ENCODE peak calls at places on chromosome 19, in nine cellular contexts. O is activated B cell treated with CpG ODN at 0.5 μM for 24 hours; W is stimulated activated CD4-positive, alpha-beta T cell treated with anti-CD3 and anti-CD28 coated beads, TNF-alpha, amount 100 ng/mL, for 24 hours; L is MM.1S; R is fibroblast of lung; A is anterior cingulate cortex; Z is WTC11; K is CD4-positive, alpha-beta T cell; N is activated effector memory CD4-positive, alpha-beta T cell treated with anti-CD3 and anti-CD28 coated beads, Interleukin-2, amount 50 U/mL, for 16 hours. P is an unnamed sample.

GRCh38 chr19:3154957-3155736 is 19.3 kb downstream of the GNA15 start:
- DNase-seq in O (peak), W (peak), L (no peak), R (peak), A (no peak), Z (no peak), K (peak), N (peak), P (peak)

GRCh38 chr19:13848811-13849241 is 28.1 kb upstream of the NANOS3 start:
- DNase-seq in O (no peak), W (no peak), L (no peak), R (no peak), A (no peak), Z (no peak), K (no peak), N (no peak), P (no peak)

GRCh38 chr19:52898101-52898500 is 666 bp upstream of the ZNF320 start:
- DNase-seq in O (no peak), W (no peak), L (no peak), R (no peak), A (no peak), Z (peak), K (no peak), N (no peak), P (no peak)

GRCh38 chr19:4589579-4590410 is 30.3 kb upstream of the SEMA6B start:
- DNase-seq in O (no peak), W (no peak), L (peak), R (no peak), A (no peak), Z (no peak), K (no peak), N (no peak), P (no peak)

GRCh38 chr19:6270076-6270745 is 9.6 kb downstream of the MLLT1 start:
- DNase-seq in O (no peak), W (no peak), L (no peak), R (no peak), A (no peak), Z (no peak), K (no peak), N (no peak), P (no peak)

GRCh38 chr19:55149078-55150003 is at the start of gene TNNT1:
- DNase-seq in O (no peak), W (no peak), L (no peak), R (no peak), A (no peak), Z (peak), K (no peak), N (no peak), P (no peak)

GRCh38 chr19:22634450-22634827 is 315 bp downstream of the ZNF492 start:
- DNase-seq in O (no peak), W (no peak), L (no peak), R (no peak), A (no peak), Z (no peak), K (no peak), N (no peak), P (no peak)

GRCh38 chr19:35088514-35088913 is 27.1 kb upstream of the FXYD3 start:
- DNase-seq in O (no peak), W (no peak), L (no peak), R (peak), A (no peak), Z (no peak), K (no peak), N (no peak), P (peak)

GRCh38 chr19:29001006-29001921 is 211.7 kb downstream of the UQCRFS1 start:
- DNase-seq in O (no peak), W (no peak), L (no peak), R (no peak), A (no peak), Z (no peak), K (no peak), N (no peak), P (no peak)

GRCh38 chr19:5803752-5804515 is 933 bp upstream of the NRTN start:
- DNase-seq in O (peak), W (peak), L (peak), R (peak), A (no peak), Z (peak), K (peak), N (peak), P (peak)

GRCh38 chr19:10654610-10655456 is 687 bp downstream of the ILF3 start:
- DNase-seq in O (no peak), W (peak), L (peak), R (peak), A (no peak), Z (peak), K (peak), N (peak), P (no peak)

GRCh38 chr19:58440556-58440955 is 603 bp upstream of the ZNF132 start:
- DNase-seq in O (no peak), W (no peak), L (no peak), R (no peak), A (no peak), Z (no peak), K (no peak), N (no peak), P (no peak)

GRCh38 chr19:45716314-45717130 is 14.2 kb downstream of the FBXO46 start:
- DNase-seq in O (no peak), W (no peak), L (peak), R (no peak), A (no peak), Z (no peak), K (no peak), N (peak), P (peak)

GRCh38 chr19:20607943-20608342 is 42.4 kb upstream of the ZNF737 start:
- DNase-seq in O (no peak), W (no peak), L (no peak), R (no peak), A (no peak), Z (no peak), K (no peak), N (no peak), P (no peak)

GRCh38 chr19:47819841-47820244 is 1.9 kb upstream of the CRX start:
- DNase-seq in O (no peak), W (no peak), L (no peak), R (no peak), A (no peak), Z (no peak), K (no peak), N (no peak), P (no peak)

GRCh38 chr19:36014029-36014924 is at the start of gene ALKBH6:
- DNase-seq in O (peak), W (peak), L (peak), R (peak), A (peak), Z (peak), K (peak), N (peak), P (peak)

GRCh38 chr19:24000656-24001055 is 86.0 kb downstream of the ZNF726 start:
- DNase-seq in O (no peak), W (no peak), L (no peak), R (no peak), A (no peak), Z (no peak), K (no peak), N (no peak), P (no peak)

GRCh38 chr19:5951338-5951861 is 26.5 kb downstream of the RANBP3 start:
- DNase-seq in O (no peak), W (no peak), L (no peak), R (no peak), A (no peak), Z (peak), K (no peak), N (no peak), P (no peak)

GRCh38 chr19:38319421-38320258 is at the start of gene KCNK6:
- DNase-seq in O (peak), W (peak), L (no peak), R (peak), A (peak), Z (peak), K (peak), N (peak), P (no peak)

GRCh38 chr19:21568816-21569496 is 63.6 kb downstream of the ZNF429 start:
- DNase-seq in O (peak), W (peak), L (peak), R (peak), A (peak), Z (no peak), K (peak), N (peak), P (peak)

GRCh38 chr19:48678201-48678600 is 5.4 kb upstream of the NTN5 start:
- DNase-seq in O (no peak), W (no peak), L (no peak), R (no peak), A (no peak), Z (no peak), K (no peak), N (no peak), P (no peak)

GRCh38 chr19:49400034-49400433 is 12.0 kb downstream of the KASH5 start:
- DNase-seq in O (no peak), W (no peak), L (no peak), R (no peak), A (no peak), Z (no peak), K (no peak), N (no peak), P (peak)